ENCODE peak calls at places on chromosomes 4 and X, in nine cellular contexts. One of them, this sample, is unnamed.

GRCh38 chrX:55907968-55908607 is 190.5 kb downstream of the RRAGB start:
- DNase-seq in suprapubic skin: no peak
- DNase-seq in HepG2: no peak
- DNase-seq in GM23338: peak; percentile 83
- DNase-seq in H1: peak; percentile 66
- DNase-seq in transverse colon: peak; percentile 76
- DNase-seq in GM12878: no peak
- DNase-seq in sigmoid colon: peak; percentile 68
- DNase-seq in endothelial cell of umbilical vein: peak; percentile 6
- DNase-seq in this sample: peak; percentile 19

GRCh38 chrX:136028383-136028984 is 43.2 kb downstream of the SLC9A6 start:
- DNase-seq in suprapubic skin: no peak
- DNase-seq in HepG2: peak; percentile 23
- DNase-seq in GM23338: peak; percentile 47
- DNase-seq in H1: no peak
- DNase-seq in transverse colon: no peak
- DNase-seq in GM12878: no peak
- DNase-seq in sigmoid colon: no peak
- DNase-seq in endothelial cell of umbilical vein: peak; percentile 67
- DNase-seq in this sample: no peak

GRCh38 chr4:153154010-153154975 is 50.0 kb upstream of the TRIM2 start:
- DNase-seq in suprapubic skin: no peak
- DNase-seq in HepG2: no peak
- DNase-seq in GM23338: no peak
- DNase-seq in H1: no peak
- DNase-seq in transverse colon: peak; percentile 50
- DNase-seq in GM12878: no peak
- DNase-seq in sigmoid colon: no peak
- DNase-seq in endothelial cell of umbilical vein: peak; percentile 57
- DNase-seq in this sample: no peak

GRCh38 chr4:38230821-38231583 is 270.8 kb downstream of the PTTG2 start:
- DNase-seq in suprapubic skin: no peak
- DNase-seq in HepG2: no peak
- DNase-seq in GM23338: no peak
- DNase-seq in H1: peak; percentile 20
- DNase-seq in transverse colon: no peak
- DNase-seq in GM12878: no peak
- DNase-seq in sigmoid colon: no peak
- DNase-seq in endothelial cell of umbilical vein: no peak
- DNase-seq in this sample: no peak

GRCh38 chrX:17414839-17415238 is 39.8 kb downstream of the NHS start:
- DNase-seq in suprapubic skin: no peak
- DNase-seq in HepG2: no peak
- DNase-seq in GM23338: peak; percentile 27
- DNase-seq in H1: peak; percentile 52
- DNase-seq in transverse colon: peak; percentile 22
- DNase-seq in GM12878: no peak
- DNase-seq in sigmoid colon: no peak
- DNase-seq in endothelial cell of umbilical vein: no peak
- DNase-seq in this sample: no peak

GRCh38 chrX:20116575-20117240 is at the start of gene MAP7D2:
- DNase-seq in suprapubic skin: no peak
- DNase-seq in HepG2: peak; percentile 2
- DNase-seq in GM23338: peak; percentile 44
- DNase-seq in H1: peak; percentile 52
- DNase-seq in transverse colon: no peak
- DNase-seq in GM12878: no peak
- DNase-seq in sigmoid colon: no peak
- DNase-seq in endothelial cell of umbilical vein: no peak
- DNase-seq in this sample: no peak

GRCh38 chr4:25113915-25114904 is 46.0 kb downstream of the SEPSECS start:
- DNase-seq in suprapubic skin: no peak
- DNase-seq in HepG2: no peak
- DNase-seq in GM23338: no peak
- DNase-seq in H1: no peak
- DNase-seq in transverse colon: no peak
- DNase-seq in GM12878: no peak
- DNase-seq in sigmoid colon: no peak
- DNase-seq in endothelial cell of umbilical vein: no peak
- DNase-seq in this sample: no peak

GRCh38 chr4:70705146-70705855 is 16.5 kb upstream of the RUFY3 start:
- DNase-seq in suprapubic skin: peak; percentile 83
- DNase-seq in HepG2: peak; percentile 52
- DNase-seq in GM23338: peak; percentile 87
- DNase-seq in H1: peak; percentile 80
- DNase-seq in transverse colon: peak; percentile 77
- DNase-seq in GM12878: no peak
- DNase-seq in sigmoid colon: peak; percentile 85
- DNase-seq in endothelial cell of umbilical vein: peak; percentile 71
- DNase-seq in this sample: peak; percentile 67

GRCh38 chr4:15766821-15767220 is 11.3 kb upstream of the CD38 start:
- DNase-seq in suprapubic skin: no peak
- DNase-seq in HepG2: no peak
- DNase-seq in GM23338: no peak
- DNase-seq in H1: no peak
- DNase-seq in transverse colon: no peak
- DNase-seq in GM12878: no peak
- DNase-seq in sigmoid colon: no peak
- DNase-seq in endothelial cell of umbilical vein: no peak
- DNase-seq in this sample: no peak

GRCh38 chr4:15769202-15769601 is 8.9 kb upstream of the CD38 start:
- DNase-seq in suprapubic skin: no peak
- DNase-seq in HepG2: no peak
- DNase-seq in GM23338: no peak
- DNase-seq in H1: no peak
- DNase-seq in transverse colon: no peak
- DNase-seq in GM12878: no peak
- DNase-seq in sigmoid colon: no peak
- DNase-seq in endothelial cell of umbilical vein: no peak
- DNase-seq in this sample: no peak

GRCh38 chr4:15765306-15765705 is 12.8 kb upstream of the CD38 start:
- DNase-seq in suprapubic skin: no peak
- DNase-seq in HepG2: no peak
- DNase-seq in GM23338: no peak
- DNase-seq in H1: no peak
- DNase-seq in transverse colon: no peak
- DNase-seq in GM12878: no peak
- DNase-seq in sigmoid colon: no peak
- DNase-seq in endothelial cell of umbilical vein: no peak
- DNase-seq in this sample: no peak

GRCh38 chr4:15771419-15772058 is 6.6 kb upstream of the CD38 start:
- DNase-seq in suprapubic skin: no peak
- DNase-seq in HepG2: no peak
- DNase-seq in GM23338: no peak
- DNase-seq in H1: no peak
- DNase-seq in transverse colon: no peak
- DNase-seq in GM12878: peak; percentile 65
- DNase-seq in sigmoid colon: no peak
- DNase-seq in endothelial cell of umbilical vein: no peak
- DNase-seq in this sample: no peak

DNA sequence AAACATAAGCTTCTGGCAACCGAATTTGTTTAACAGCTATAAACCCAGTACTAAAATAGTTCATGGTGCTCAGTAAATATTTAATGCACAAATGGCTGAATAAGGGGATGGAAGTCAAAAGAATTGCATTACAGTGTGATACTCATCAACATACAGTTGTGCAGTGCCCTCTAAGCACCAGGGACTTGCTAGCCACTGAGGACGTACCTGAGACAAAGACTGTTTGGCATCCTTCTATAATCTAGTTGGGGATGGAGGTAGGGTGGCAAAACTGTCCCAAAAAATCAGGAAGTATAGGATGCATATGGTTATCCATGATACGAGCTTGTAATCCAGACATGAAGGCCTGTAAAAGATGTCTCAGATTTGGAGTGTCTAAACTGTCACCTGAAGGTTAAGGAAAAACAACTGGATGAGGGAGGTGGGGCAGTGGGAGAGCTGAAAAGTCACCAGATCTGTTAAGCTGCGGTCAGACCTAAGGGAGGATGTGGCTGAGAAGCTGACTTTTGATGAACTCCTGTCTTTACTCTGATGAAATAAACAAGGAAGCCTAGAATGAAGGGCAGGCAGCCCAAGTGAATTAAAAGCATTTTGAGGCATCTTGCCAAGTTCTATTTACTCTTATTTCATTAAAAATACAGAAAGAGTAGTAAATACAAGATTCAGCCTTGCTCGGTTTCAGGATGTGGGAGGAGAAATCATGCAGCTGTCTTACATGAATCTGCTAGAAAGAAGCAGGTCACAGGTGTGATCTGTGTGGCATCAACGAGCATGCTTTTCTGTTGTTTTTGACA is 12.0 kb upstream of the CD38 start:
- DNase-seq in suprapubic skin: no peak
- DNase-seq in HepG2: no peak
- DNase-seq in GM23338: no peak
- DNase-seq in H1: no peak
- DNase-seq in transverse colon: peak; percentile 28
- DNase-seq in GM12878: no peak
- DNase-seq in sigmoid colon: no peak
- DNase-seq in endothelial cell of umbilical vein: no peak
- DNase-seq in this sample: no peak
- TF ChIP-seq POLR2AphosphoS5 in suprapubic skin: no peak
- TF ChIP-seq POLR2AphosphoS5 in HepG2: no peak
- TF ChIP-seq POLR2AphosphoS5 in GM23338: no peak
- TF ChIP-seq POLR2AphosphoS5 in H1: no peak
- TF ChIP-seq POLR2AphosphoS5 in transverse colon: no peak
- TF ChIP-seq POLR2AphosphoS5 in GM12878: no peak
- TF ChIP-seq POLR2AphosphoS5 in sigmoid colon: no peak
- TF ChIP-seq POLR2AphosphoS5 in endothelial cell of umbilical vein: no peak
- TF ChIP-seq POLR2AphosphoS5 in this sample: no peak

DNA sequence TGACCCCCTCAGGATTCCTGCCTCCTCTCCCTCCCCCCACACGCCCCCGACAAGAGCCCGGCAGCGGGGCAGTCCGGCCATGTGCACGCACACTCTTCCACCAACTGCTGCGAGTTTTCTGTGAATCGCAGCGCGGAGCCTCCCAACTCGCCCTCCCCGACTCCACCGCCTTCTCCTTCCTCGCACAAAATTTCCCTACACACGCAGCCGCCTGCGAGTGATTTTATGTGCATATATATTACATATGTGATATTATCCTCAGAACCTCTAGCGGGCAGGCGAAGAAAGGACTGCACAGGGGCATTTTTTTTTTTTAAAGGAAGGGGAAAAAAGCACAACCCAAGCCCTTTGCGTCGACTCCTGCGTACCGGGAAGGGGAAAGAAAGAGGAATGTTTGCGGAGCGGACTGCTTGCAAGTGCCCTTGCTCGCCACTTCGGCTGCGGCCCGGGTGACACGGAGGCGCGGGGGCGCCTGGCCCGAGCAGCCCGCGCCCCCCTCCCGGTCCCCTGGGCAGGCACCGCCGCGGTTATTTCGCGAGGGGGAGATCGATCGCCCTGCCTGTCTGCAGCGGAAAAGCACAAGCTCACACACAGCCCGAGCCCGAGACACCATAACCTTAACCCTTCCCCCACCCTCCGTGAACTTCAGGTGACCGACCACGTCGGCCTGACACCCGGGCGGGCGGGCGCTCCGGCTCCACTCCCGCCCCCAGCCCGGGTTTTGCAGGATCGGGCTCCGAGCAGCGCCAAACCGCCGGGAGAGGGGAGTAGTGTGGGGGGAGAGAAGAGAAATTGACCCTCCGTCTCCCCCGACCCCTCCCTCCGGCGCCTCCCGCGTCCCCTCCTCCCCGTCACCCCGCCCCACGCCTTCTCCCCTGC is 2.2 kb downstream of the ZNF827 start:
- DNase-seq in suprapubic skin: peak; percentile 84
- DNase-seq in HepG2: peak; percentile 40
- DNase-seq in GM23338: peak; percentile 83
- DNase-seq in H1: peak; percentile 81
- DNase-seq in transverse colon: peak; percentile 75
- DNase-seq in GM12878: no peak
- DNase-seq in sigmoid colon: peak; percentile 85
- DNase-seq in endothelial cell of umbilical vein: peak; percentile 79
- DNase-seq in this sample: peak; percentile 60
- TF ChIP-seq POLR2AphosphoS5 in suprapubic skin: no peak
- TF ChIP-seq POLR2AphosphoS5 in HepG2: no peak
- TF ChIP-seq POLR2AphosphoS5 in GM23338: peak; percentile 34
- TF ChIP-seq POLR2AphosphoS5 in H1: peak; percentile 22
- TF ChIP-seq POLR2AphosphoS5 in transverse colon: peak; percentile 41
- TF ChIP-seq POLR2AphosphoS5 in GM12878: no peak
- TF ChIP-seq POLR2AphosphoS5 in sigmoid colon: no peak
- TF ChIP-seq POLR2AphosphoS5 in endothelial cell of umbilical vein: no peak
- TF ChIP-seq POLR2AphosphoS5 in this sample: peak; percentile 18

DNA sequence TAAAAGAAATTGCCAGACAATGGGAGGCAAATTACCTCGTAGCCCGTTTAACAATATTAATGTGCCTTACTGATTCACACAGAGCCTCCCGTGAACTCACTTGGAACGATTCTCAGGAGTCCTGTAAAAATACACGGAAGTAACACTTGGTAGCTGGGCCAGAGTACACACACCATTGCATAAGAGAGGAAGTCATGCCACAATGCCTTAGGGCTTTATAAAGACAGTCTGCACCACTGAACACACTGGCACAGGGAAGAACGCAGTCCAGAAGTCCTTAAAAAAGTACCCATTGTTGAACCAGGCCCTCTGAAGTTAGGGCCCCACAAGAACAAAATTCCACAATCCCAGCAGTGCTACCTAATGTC is 15.1 kb downstream of the SLC2A9 start:
- DNase-seq in suprapubic skin: no peak
- DNase-seq in HepG2: peak; percentile 86
- DNase-seq in GM23338: no peak
- DNase-seq in H1: no peak
- DNase-seq in transverse colon: peak; percentile 67
- DNase-seq in GM12878: peak; percentile 82
- DNase-seq in sigmoid colon: peak; percentile 69
- DNase-seq in endothelial cell of umbilical vein: peak; percentile 83
- DNase-seq in this sample: no peak
- TF ChIP-seq POLR2AphosphoS5 in suprapubic skin: peak; percentile 74
- TF ChIP-seq POLR2AphosphoS5 in HepG2: no peak
- TF ChIP-seq POLR2AphosphoS5 in GM23338: no peak
- TF ChIP-seq POLR2AphosphoS5 in H1: no peak
- TF ChIP-seq POLR2AphosphoS5 in transverse colon: peak; percentile 84
- TF ChIP-seq POLR2AphosphoS5 in GM12878: no peak
- TF ChIP-seq POLR2AphosphoS5 in sigmoid colon: peak; percentile 69
- TF ChIP-seq POLR2AphosphoS5 in endothelial cell of umbilical vein: no peak
- TF ChIP-seq POLR2AphosphoS5 in this sample: no peak

GRCh38 chr4:16000708-16001483 is 37.9 kb upstream of the FGFBP2 start:
- DNase-seq in suprapubic skin: no peak
- DNase-seq in HepG2: no peak
- DNase-seq in GM23338: no peak
- DNase-seq in H1: no peak
- DNase-seq in transverse colon: no peak
- DNase-seq in GM12878: no peak
- DNase-seq in sigmoid colon: peak; percentile 68
- DNase-seq in endothelial cell of umbilical vein: no peak
- DNase-seq in this sample: no peak

GRCh38 chr4:15995826-15996225 is 32.9 kb upstream of the FGFBP2 start:
- DNase-seq in suprapubic skin: no peak
- DNase-seq in HepG2: no peak
- DNase-seq in GM23338: no peak
- DNase-seq in H1: no peak
- DNase-seq in transverse colon: no peak
- DNase-seq in GM12878: no peak
- DNase-seq in sigmoid colon: no peak
- DNase-seq in endothelial cell of umbilical vein: no peak
- DNase-seq in this sample: no peak

GRCh38 chr4:16005671-16006070 is 42.7 kb upstream of the FGFBP2 start:
- DNase-seq in suprapubic skin: no peak
- DNase-seq in HepG2: no peak
- DNase-seq in GM23338: no peak
- DNase-seq in H1: no peak
- DNase-seq in transverse colon: no peak
- DNase-seq in GM12878: no peak
- DNase-seq in sigmoid colon: no peak
- DNase-seq in endothelial cell of umbilical vein: no peak
- DNase-seq in this sample: no peak

GRCh38 chr4:15996773-15997172 is 33.8 kb upstream of the FGFBP2 start:
- DNase-seq in suprapubic skin: no peak
- DNase-seq in HepG2: no peak
- DNase-seq in GM23338: no peak
- DNase-seq in H1: no peak
- DNase-seq in transverse colon: no peak
- DNase-seq in GM12878: no peak
- DNase-seq in sigmoid colon: no peak
- DNase-seq in endothelial cell of umbilical vein: no peak
- DNase-seq in this sample: no peak

DNA sequence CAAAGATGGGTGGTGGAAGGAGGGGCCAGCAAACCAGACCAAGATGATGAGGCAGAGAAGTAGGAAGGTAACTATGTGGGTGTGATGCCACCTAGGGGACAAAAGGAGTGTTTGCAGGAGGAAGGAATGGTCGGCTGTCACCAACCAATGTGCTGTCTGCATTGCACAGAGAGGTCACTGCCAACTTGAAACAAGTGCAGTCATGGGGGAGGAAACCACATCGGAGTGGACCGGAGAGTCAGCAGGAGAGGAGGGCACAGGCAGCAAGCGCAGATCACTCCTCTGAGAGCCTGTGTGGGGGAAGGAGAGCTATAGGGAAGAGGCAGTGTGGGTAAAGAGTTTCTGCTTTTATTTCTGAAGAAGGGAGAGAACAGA is 38.5 kb upstream of the FGFBP2 start:
- DNase-seq in suprapubic skin: no peak
- DNase-seq in HepG2: peak; percentile 43
- DNase-seq in GM23338: peak; percentile 88
- DNase-seq in H1: peak; percentile 61
- DNase-seq in transverse colon: peak; percentile 48
- DNase-seq in GM12878: peak; percentile 13
- DNase-seq in sigmoid colon: peak; percentile 89
- DNase-seq in endothelial cell of umbilical vein: peak; percentile 73
- DNase-seq in this sample: peak; percentile 47
- TF ChIP-seq POLR2AphosphoS5 in suprapubic skin: no peak
- TF ChIP-seq POLR2AphosphoS5 in HepG2: no peak
- TF ChIP-seq POLR2AphosphoS5 in GM23338: no peak
- TF ChIP-seq POLR2AphosphoS5 in H1: peak; percentile 75
- TF ChIP-seq POLR2AphosphoS5 in transverse colon: no peak
- TF ChIP-seq POLR2AphosphoS5 in GM12878: no peak
- TF ChIP-seq POLR2AphosphoS5 in sigmoid colon: peak; percentile 44
- TF ChIP-seq POLR2AphosphoS5 in endothelial cell of umbilical vein: no peak
- TF ChIP-seq POLR2AphosphoS5 in this sample: no peak